ENCODE peak calls at places on chromosomes 11 and 22, in eight cellular contexts. One of them, this sample, is unnamed.

GRCh38 chr11:133964356-133964755 is 7.6 kb upstream of the IGSF9B start:
- DNase-seq in psoas muscle: no peak
- DNase-seq in colonic mucosa: no peak
- DNase-seq in upper lobe of right lung: no peak
- DNase-seq in CD4-positive, CD25-positive, alpha-beta regulatory T cell: no peak
- DNase-seq in stomach: no peak
- DNase-seq in SJSA1: no peak
- DNase-seq in endothelial cell of umbilical vein: no peak
- DNase-seq in this sample: no peak

GRCh38 chr11:62687508-62688396 is 1.6 kb downstream of the LRRN4CL start:
- DNase-seq in CD4-positive, CD25-positive, alpha-beta regulatory T cell: no peak
- DNase-seq in endothelial cell of umbilical vein: no peak
- DNase-seq in stomach: no peak
- DNase-seq in upper lobe of right lung: no peak
- DNase-seq in psoas muscle: peak; percentile 27
- DNase-seq in SJSA1: no peak
- DNase-seq in colonic mucosa: no peak
- DNase-seq in this sample: no peak

GRCh38 chr22:22098457-22099193 is 116.0 kb upstream of the TOP3B start:
- DNase-seq in colonic mucosa: no peak
- DNase-seq in SJSA1: no peak
- DNase-seq in psoas muscle: no peak
- DNase-seq in upper lobe of right lung: no peak
- DNase-seq in stomach: no peak
- DNase-seq in endothelial cell of umbilical vein: no peak
- DNase-seq in CD4-positive, CD25-positive, alpha-beta regulatory T cell: no peak
- DNase-seq in this sample: no peak

GRCh38 chr11:125431481-125431880 is 64.6 kb downstream of the FEZ1 start:
- DNase-seq in SJSA1: no peak
- DNase-seq in CD4-positive, CD25-positive, alpha-beta regulatory T cell: no peak
- DNase-seq in endothelial cell of umbilical vein: no peak
- DNase-seq in upper lobe of right lung: peak; percentile 41
- DNase-seq in stomach: no peak
- DNase-seq in colonic mucosa: no peak
- DNase-seq in psoas muscle: no peak
- DNase-seq in this sample: no peak

GRCh38 chr11:105588001-105588400 is 21.9 kb upstream of the GRIA4 start:
- DNase-seq in stomach: no peak
- DNase-seq in psoas muscle: no peak
- DNase-seq in CD4-positive, CD25-positive, alpha-beta regulatory T cell: no peak
- DNase-seq in upper lobe of right lung: no peak
- DNase-seq in SJSA1: peak; percentile 22
- DNase-seq in endothelial cell of umbilical vein: peak; percentile 14
- DNase-seq in colonic mucosa: no peak
- DNase-seq in this sample: no peak

GRCh38 chr11:36672815-36673450 is 74.9 kb upstream of the RAG2 start:
- DNase-seq in SJSA1: peak; percentile 26
- DNase-seq in colonic mucosa: peak; percentile 27
- DNase-seq in endothelial cell of umbilical vein: peak; percentile 53
- DNase-seq in CD4-positive, CD25-positive, alpha-beta regulatory T cell: no peak
- DNase-seq in upper lobe of right lung: no peak
- DNase-seq in psoas muscle: no peak
- DNase-seq in stomach: no peak
- DNase-seq in this sample: no peak

GRCh38 chr22:45788530-45788929 is 116.9 kb downstream of the ATXN10 start:
- DNase-seq in SJSA1: no peak
- DNase-seq in upper lobe of right lung: no peak
- DNase-seq in colonic mucosa: no peak
- DNase-seq in psoas muscle: no peak
- DNase-seq in CD4-positive, CD25-positive, alpha-beta regulatory T cell: no peak
- DNase-seq in endothelial cell of umbilical vein: no peak
- DNase-seq in stomach: no peak
- DNase-seq in this sample: no peak

GRCh38 chr11:123457187-123457770 is 27.2 kb downstream of the GRAMD1B start:
- DNase-seq in stomach: no peak
- DNase-seq in colonic mucosa: no peak
- DNase-seq in SJSA1: no peak
- DNase-seq in CD4-positive, CD25-positive, alpha-beta regulatory T cell: no peak
- DNase-seq in psoas muscle: no peak
- DNase-seq in upper lobe of right lung: no peak
- DNase-seq in endothelial cell of umbilical vein: no peak
- DNase-seq in this sample: no peak

GRCh38 chr11:115653076-115653475 is 148.9 kb upstream of the CADM1 start:
- DNase-seq in colonic mucosa: no peak
- DNase-seq in psoas muscle: no peak
- DNase-seq in stomach: no peak
- DNase-seq in upper lobe of right lung: no peak
- DNase-seq in CD4-positive, CD25-positive, alpha-beta regulatory T cell: no peak
- DNase-seq in endothelial cell of umbilical vein: no peak
- DNase-seq in SJSA1: no peak
- DNase-seq in this sample: no peak

GRCh38 chr22:49703990-49704344 is 123.7 kb downstream of the BRD1 start:
- DNase-seq in SJSA1: no peak
- DNase-seq in psoas muscle: no peak
- DNase-seq in endothelial cell of umbilical vein: no peak
- DNase-seq in stomach: no peak
- DNase-seq in upper lobe of right lung: no peak
- DNase-seq in colonic mucosa: no peak
- DNase-seq in CD4-positive, CD25-positive, alpha-beta regulatory T cell: no peak
- DNase-seq in this sample: no peak

GRCh38 chr22:25018009-25018408 is 65.5 kb downstream of the KIAA1671 start:
- DNase-seq in psoas muscle: no peak
- DNase-seq in SJSA1: no peak
- DNase-seq in endothelial cell of umbilical vein: no peak
- DNase-seq in upper lobe of right lung: no peak
- DNase-seq in colonic mucosa: no peak
- DNase-seq in CD4-positive, CD25-positive, alpha-beta regulatory T cell: no peak
- DNase-seq in stomach: no peak
- DNase-seq in this sample: no peak

GRCh38 chr11:8608646-8609045 is 14.6 kb upstream of the STK33 start:
- DNase-seq in SJSA1: no peak
- DNase-seq in colonic mucosa: no peak
- DNase-seq in CD4-positive, CD25-positive, alpha-beta regulatory T cell: no peak
- DNase-seq in stomach: no peak
- DNase-seq in psoas muscle: no peak
- DNase-seq in upper lobe of right lung: no peak
- DNase-seq in endothelial cell of umbilical vein: no peak
- DNase-seq in this sample: no peak

GRCh38 chr11:100972046-100972445 is 157.6 kb downstream of the PGR start:
- DNase-seq in stomach: no peak
- DNase-seq in psoas muscle: no peak
- DNase-seq in CD4-positive, CD25-positive, alpha-beta regulatory T cell: no peak
- DNase-seq in upper lobe of right lung: no peak
- DNase-seq in colonic mucosa: no peak
- DNase-seq in endothelial cell of umbilical vein: no peak
- DNase-seq in SJSA1: no peak
- DNase-seq in this sample: no peak

DNA sequence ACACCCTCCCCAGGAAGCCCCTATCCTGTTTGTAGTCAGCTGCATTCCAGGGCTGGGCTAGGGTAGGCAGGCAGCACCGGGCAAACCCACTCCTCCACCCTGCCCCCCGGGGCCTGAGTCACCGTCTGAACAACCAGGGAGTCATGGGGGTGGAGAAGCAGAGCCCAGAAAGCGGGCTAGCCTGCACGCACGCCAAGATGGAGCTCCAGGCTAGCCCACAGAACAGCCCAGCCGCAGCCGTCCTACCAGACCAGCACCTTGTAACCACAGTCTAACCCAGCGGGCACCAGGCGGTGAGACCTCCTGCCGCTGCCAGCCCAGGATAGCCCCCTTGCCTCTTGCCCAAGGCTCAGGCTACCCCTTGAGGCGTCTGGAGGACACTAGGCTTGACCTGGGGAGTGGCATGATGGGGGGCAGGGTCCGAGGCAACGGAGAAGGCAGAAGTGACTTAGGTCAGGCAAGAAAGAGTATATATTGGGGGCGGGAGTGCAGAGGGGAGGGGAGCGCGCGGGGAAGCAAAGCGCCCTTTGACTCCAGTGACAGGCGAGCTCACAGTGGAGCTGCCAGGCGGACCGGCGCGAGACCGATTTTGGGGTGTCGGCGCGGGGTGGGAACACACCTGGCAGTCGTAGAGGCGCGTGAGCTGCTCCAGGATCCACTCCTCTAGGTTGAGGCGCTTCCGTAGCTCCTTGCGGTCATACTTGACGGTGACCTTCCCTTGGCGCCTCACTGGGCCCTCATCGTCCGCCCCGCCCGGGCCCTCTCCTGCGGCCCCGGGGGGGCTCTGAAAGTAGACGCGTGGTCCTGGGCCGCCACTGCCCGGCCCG is 733 bp downstream of the PPP1R14B start:
- DNase-seq in stomach: peak; percentile 70
- DNase-seq in CD4-positive, CD25-positive, alpha-beta regulatory T cell: peak; percentile 50
- DNase-seq in psoas muscle: peak; percentile 92
- DNase-seq in endothelial cell of umbilical vein: peak; percentile 82
- DNase-seq in SJSA1: peak; percentile 91
- DNase-seq in colonic mucosa: peak; percentile 77
- DNase-seq in upper lobe of right lung: peak; percentile 85
- DNase-seq in this sample: peak; percentile 93
- H3K27ac ChIP-seq in stomach: peak overlapping the region; percentile 76
- H3K27ac ChIP-seq in CD4-positive, CD25-positive, alpha-beta regulatory T cell: peak overlapping the region; percentile 55
- H3K27ac ChIP-seq in psoas muscle: peak overlapping the region; percentile 99
- H3K27ac ChIP-seq in endothelial cell of umbilical vein: peak overlapping the region; percentile 47
- H3K27ac ChIP-seq in SJSA1: peak overlapping the region; percentile 68
- H3K27ac ChIP-seq in colonic mucosa: peak overlapping the region; percentile 71
- H3K27ac ChIP-seq in upper lobe of right lung: peak overlapping the region; percentile 66
- H3K27ac ChIP-seq in this sample: peak overlapping the region; percentile 12

GRCh38 chr22:20522134-20522827 is 14.9 kb downstream of the MED15 start:
- DNase-seq in psoas muscle: no peak
- DNase-seq in stomach: no peak
- DNase-seq in colonic mucosa: no peak
- DNase-seq in CD4-positive, CD25-positive, alpha-beta regulatory T cell: no peak
- DNase-seq in SJSA1: no peak
- DNase-seq in upper lobe of right lung: no peak
- DNase-seq in endothelial cell of umbilical vein: no peak
- DNase-seq in this sample: no peak

GRCh38 chr22:20517841-20518592 is 10.6 kb downstream of the MED15 start:
- DNase-seq in upper lobe of right lung: no peak
- DNase-seq in CD4-positive, CD25-positive, alpha-beta regulatory T cell: no peak
- DNase-seq in endothelial cell of umbilical vein: no peak
- DNase-seq in stomach: no peak
- DNase-seq in colonic mucosa: no peak
- DNase-seq in SJSA1: no peak
- DNase-seq in psoas muscle: no peak
- DNase-seq in this sample: no peak

GRCh38 chr22:20519558-20519957 is 12.1 kb downstream of the MED15 start:
- DNase-seq in psoas muscle: no peak
- DNase-seq in upper lobe of right lung: no peak
- DNase-seq in endothelial cell of umbilical vein: no peak
- DNase-seq in stomach: no peak
- DNase-seq in SJSA1: no peak
- DNase-seq in CD4-positive, CD25-positive, alpha-beta regulatory T cell: no peak
- DNase-seq in colonic mucosa: no peak
- DNase-seq in this sample: no peak

GRCh38 chr22:20522828-20523117 is 15.4 kb downstream of the MED15 start:
- DNase-seq in psoas muscle: no peak
- DNase-seq in endothelial cell of umbilical vein: peak; percentile 23
- DNase-seq in SJSA1: no peak
- DNase-seq in CD4-positive, CD25-positive, alpha-beta regulatory T cell: no peak
- DNase-seq in colonic mucosa: no peak
- DNase-seq in stomach: no peak
- DNase-seq in upper lobe of right lung: no peak
- DNase-seq in this sample: no peak

GRCh38 chr22:20520093-20520511 is 12.7 kb downstream of the MED15 start:
- DNase-seq in CD4-positive, CD25-positive, alpha-beta regulatory T cell: no peak
- DNase-seq in stomach: no peak
- DNase-seq in colonic mucosa: no peak
- DNase-seq in endothelial cell of umbilical vein: peak; percentile 64
- DNase-seq in SJSA1: no peak
- DNase-seq in psoas muscle: no peak
- DNase-seq in upper lobe of right lung: no peak
- DNase-seq in this sample: no peak
- H3K4me1 ChIP-seq in CD4-positive, CD25-positive, alpha-beta regulatory T cell: peaks cover 75% of the 10 kb centered on the region
- H3K4me1 ChIP-seq in stomach: peaks cover 31% of the 10 kb centered on the region
- H3K4me1 ChIP-seq in colonic mucosa: peaks cover 6% of the 10 kb centered on the region
- H3K4me1 ChIP-seq in endothelial cell of umbilical vein: peaks cover 52% of the 10 kb centered on the region
- H3K4me1 ChIP-seq in SJSA1: peaks cover 40% of the 10 kb centered on the region
- H3K4me1 ChIP-seq in psoas muscle: peaks cover 33% of the 10 kb centered on the region
- H3K4me1 ChIP-seq in upper lobe of right lung: peaks cover 23% of the 10 kb centered on the region
- H3K4me1 ChIP-seq in this sample: no peaks in the 10 kb centered on the region

DNA sequence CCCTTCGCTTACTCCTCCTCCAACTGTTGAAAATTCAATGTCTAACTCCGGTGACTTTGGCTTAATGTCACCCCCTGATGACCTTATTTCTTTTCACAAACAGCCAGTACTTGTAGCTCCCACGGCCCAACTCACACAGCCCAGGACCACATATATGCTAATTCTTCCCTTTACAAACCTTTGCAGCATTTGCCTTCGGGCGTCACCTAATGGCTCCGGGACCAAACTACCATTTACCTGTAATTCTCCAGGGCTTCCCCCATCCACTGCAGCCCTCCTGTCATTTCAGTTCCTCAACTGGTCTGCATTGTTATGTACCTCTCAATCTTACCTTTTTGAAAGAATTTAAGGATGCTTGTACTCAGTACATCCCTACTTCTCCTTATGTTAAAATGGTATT is 29.8 kb upstream of the OR56B4 start:
- DNase-seq in colonic mucosa: no peak
- DNase-seq in psoas muscle: no peak
- DNase-seq in SJSA1: no peak
- DNase-seq in upper lobe of right lung: no peak
- DNase-seq in endothelial cell of umbilical vein: no peak
- DNase-seq in stomach: no peak
- DNase-seq in CD4-positive, CD25-positive, alpha-beta regulatory T cell: no peak
- DNase-seq in this sample: no peak
- H3K4me3 ChIP-seq in colonic mucosa: no peak overlapping the region
- H3K4me3 ChIP-seq in psoas muscle: no peak overlapping the region
- H3K4me3 ChIP-seq in SJSA1: no peak overlapping the region
- H3K4me3 ChIP-seq in upper lobe of right lung: no peak overlapping the region
- H3K4me3 ChIP-seq in endothelial cell of umbilical vein: no peak overlapping the region
- H3K4me3 ChIP-seq in stomach: no peak overlapping the region
- H3K4me3 ChIP-seq in CD4-positive, CD25-positive, alpha-beta regulatory T cell: no peak overlapping the region
- H3K4me3 ChIP-seq in this sample: no peak overlapping the region

GRCh38 chr22:33851985-33852384 is 68.3 kb downstream of the LARGE1 start:
- DNase-seq in psoas muscle: no peak
- DNase-seq in endothelial cell of umbilical vein: no peak
- DNase-seq in colonic mucosa: no peak
- DNase-seq in SJSA1: no peak
- DNase-seq in CD4-positive, CD25-positive, alpha-beta regulatory T cell: no peak
- DNase-seq in upper lobe of right lung: no peak
- DNase-seq in stomach: peak; percentile 49
- DNase-seq in this sample: no peak

GRCh38 chr22:33851240-33851639 is 69.0 kb downstream of the LARGE1 start:
- DNase-seq in CD4-positive, CD25-positive, alpha-beta regulatory T cell: no peak
- DNase-seq in endothelial cell of umbilical vein: no peak
- DNase-seq in psoas muscle: no peak
- DNase-seq in upper lobe of right lung: no peak
- DNase-seq in stomach: no peak
- DNase-seq in colonic mucosa: no peak
- DNase-seq in SJSA1: no peak
- DNase-seq in this sample: no peak

GRCh38 chr22:33854724-33855123 is 65.6 kb downstream of the LARGE1 start:
- DNase-seq in SJSA1: no peak
- DNase-seq in colonic mucosa: no peak
- DNase-seq in endothelial cell of umbilical vein: no peak
- DNase-seq in psoas muscle: no peak
- DNase-seq in upper lobe of right lung: no peak
- DNase-seq in CD4-positive, CD25-positive, alpha-beta regulatory T cell: no peak
- DNase-seq in stomach: no peak
- DNase-seq in this sample: no peak

GRCh38 chr22:33850724-33851123 is 69.6 kb downstream of the LARGE1 start:
- DNase-seq in upper lobe of right lung: no peak
- DNase-seq in endothelial cell of umbilical vein: no peak
- DNase-seq in stomach: no peak
- DNase-seq in colonic mucosa: no peak
- DNase-seq in CD4-positive, CD25-positive, alpha-beta regulatory T cell: no peak
- DNase-seq in SJSA1: no peak
- DNase-seq in psoas muscle: no peak
- DNase-seq in this sample: no peak

GRCh38 chr22:33853200-33854097 is 66.8 kb downstream of the LARGE1 start:
- DNase-seq in psoas muscle: peak; percentile 70
- DNase-seq in stomach: peak; percentile 85
- DNase-seq in colonic mucosa: peak; percentile 77
- DNase-seq in endothelial cell of umbilical vein: peak; percentile 6
- DNase-seq in upper lobe of right lung: peak; percentile 84
- DNase-seq in SJSA1: peak; percentile 77
- DNase-seq in CD4-positive, CD25-positive, alpha-beta regulatory T cell: no peak
- DNase-seq in this sample: peak; percentile 84
- H3K27ac ChIP-seq in psoas muscle: peak overlapping the region; percentile 77
- H3K27ac ChIP-seq in stomach: peak overlapping the region; percentile 84
- H3K27ac ChIP-seq in colonic mucosa: peak overlapping the region; percentile 67
- H3K27ac ChIP-seq in endothelial cell of umbilical vein: no peak overlapping the region
- H3K27ac ChIP-seq in upper lobe of right lung: peak overlapping the region; percentile 84
- H3K27ac ChIP-seq in SJSA1: peak overlapping the region; percentile 77
- H3K27ac ChIP-seq in CD4-positive, CD25-positive, alpha-beta regulatory T cell: no peak overlapping the region
- H3K27ac ChIP-seq in this sample: peak overlapping the region; percentile 59

This sample was measured in aorta.